ENCODE peak calls at places on chromosome 1, in seven cellular contexts. E is Caco-2, F is mesenchymal stem cell, V is cardiac muscle cell, T is mesendoderm, R is psoas muscle, K is SJSA1. O is an unnamed sample. For H3K36me3, the result is how much of the 10 kb centered on the place peaks cover.

GRCh38 chr1:104387716-104388508 is 638.2 kb downstream of the AMY1C start:
- DNase-seq in E (no peak), F (no peak), V (no peak), T (peak), R (no peak), K (no peak), O (no peak)

GRCh38 chr1:25031601-25031965 is 101.5 kb upstream of the RUNX3 start:
- DNase-seq in E (no peak), F (no peak), V (no peak), T (no peak), R (no peak), K (no peak), O (no peak)

GRCh38 chr1:7517611-7518330 is 253.3 kb upstream of the VAMP3 start:
- DNase-seq in E (no peak), F (no peak), V (peak), T (no peak), R (peak), K (no peak), O (no peak)

GRCh38 chr1:85289207-85289847 is 12.9 kb upstream of the BCL10 start:
- DNase-seq in E (no peak), F (peak), V (no peak), T (no peak), R (no peak), K (peak), O (no peak)

GRCh38 chr1:230702934-230703678 is 10.8 kb downstream of the AGT start:
- DNase-seq in E (peak), F (no peak), V (no peak), T (no peak), R (no peak), K (no peak), O (no peak)

GRCh38 chr1:62528015-62528414 is 69.3 kb upstream of the ANGPTL3 start:
- DNase-seq in E (no peak), F (no peak), V (no peak), T (peak), R (no peak), K (no peak), O (peak)

GRCh38 chr1:178644308-178645120 is 80.5 kb upstream of the RALGPS2 start:
- DNase-seq in E (no peak), F (no peak), V (peak), T (no peak), R (no peak), K (no peak), O (peak)

GRCh38 chr1:202713110-202713509 is 2.9 kb upstream of the SYT2 start:
- DNase-seq in E (no peak), F (no peak), V (no peak), T (no peak), R (no peak), K (peak), O (no peak)

GRCh38 chr1:117372863-117373412 is 5.7 kb downstream of the MAN1A2 start:
- DNase-seq in E (no peak), F (no peak), V (no peak), T (no peak), R (no peak), K (no peak), O (no peak)

GRCh38 chr1:154583691-154584212 is 16.2 kb downstream of the CHRNB2 start:
- DNase-seq in E (no peak), F (peak), V (no peak), T (no peak), R (no peak), K (no peak), O (no peak)

GRCh38 chr1:154586641-154587040 is 19.1 kb downstream of the CHRNB2 start:
- DNase-seq in E (no peak), F (no peak), V (no peak), T (no peak), R (no peak), K (no peak), O (no peak)

GRCh38 chr1:154584267-154584994 is 16.9 kb downstream of the CHRNB2 start:
- DNase-seq in E (no peak), F (no peak), V (no peak), T (no peak), R (no peak), K (no peak), O (no peak)

GRCh38 chr1:154582885-154583284 is 15.3 kb downstream of the CHRNB2 start:
- DNase-seq in E (no peak), F (no peak), V (no peak), T (no peak), R (no peak), K (no peak), O (no peak)

GRCh38 chr1:154586231-154586630 is 18.7 kb downstream of the CHRNB2 start:
- DNase-seq in E (no peak), F (no peak), V (no peak), T (no peak), R (no peak), K (no peak), O (no peak)
- H3K36me3 ChIP-seq in E (under half), F (half or more), V (half or more), T (under half), R (half or more), K (half or more), O (half or more)

GRCh38 chr1:34164510-34165381 is at the start of gene CSMD2:
- DNase-seq in E (no peak), F (peak), V (peak), T (peak), R (peak), K (peak), O (no peak)
- H3K4me3 ChIP-seq in E (no peak), F (peak), V (peak), T (peak), R (peak), K (peak), O (peak)

GRCh38 chr1:32798191-32798590 is 19.0 kb downstream of the YARS1 start:
- DNase-seq in E (no peak), F (no peak), V (no peak), T (no peak), R (no peak), K (peak), O (no peak)

GRCh38 chr1:32801096-32801713 is 16.0 kb downstream of the YARS1 start:
- DNase-seq in E (no peak), F (peak), V (no peak), T (no peak), R (no peak), K (peak), O (no peak)

GRCh38 chr1:32797456-32797855 is 19.7 kb downstream of the YARS1 start:
- DNase-seq in E (no peak), F (no peak), V (no peak), T (no peak), R (no peak), K (peak), O (no peak)

DNA sequence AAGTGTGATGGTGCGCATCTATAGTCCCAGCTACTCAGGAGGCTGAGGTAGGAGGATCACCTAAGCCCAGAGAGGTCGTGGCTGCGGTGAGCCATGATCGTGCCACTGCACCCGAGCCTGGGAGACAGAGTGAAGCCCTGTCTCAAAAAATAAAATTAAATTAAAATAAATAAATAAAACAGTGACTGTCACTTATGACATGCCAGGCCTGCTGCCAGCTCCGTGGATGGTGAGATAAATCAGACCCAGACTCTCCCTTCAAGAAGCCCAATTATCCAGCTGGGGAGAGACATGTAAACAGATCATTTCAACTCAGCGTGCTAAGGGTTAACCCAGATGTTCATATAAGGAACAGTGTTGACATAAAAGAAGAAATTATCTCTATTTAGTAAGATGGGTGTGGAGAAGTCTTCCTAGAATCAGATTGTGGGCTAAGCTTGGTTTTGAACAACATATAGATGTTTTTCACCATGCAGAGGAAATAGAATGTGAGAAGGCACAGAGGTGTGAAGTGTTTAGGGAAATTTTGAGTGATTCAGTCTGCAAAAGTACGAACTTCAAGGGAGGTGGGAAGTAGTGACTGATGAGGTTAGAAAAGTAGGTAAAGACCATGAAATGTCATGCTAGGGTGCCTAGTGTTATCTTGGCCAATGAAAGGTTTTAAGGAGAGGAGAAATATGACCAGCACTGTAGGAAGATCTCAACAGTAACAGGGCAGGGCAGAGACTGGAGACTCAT is 18.3 kb downstream of the YARS1 start:
- DNase-seq in E (no peak), F (no peak), V (no peak), T (peak), R (no peak), K (peak), O (no peak)
- H3K36me3 ChIP-seq in E (under half), F (half or more), V (under half), T (under half), R (half or more), K (half or more), O (under half)

GRCh38 chr1:28421744-28422143 is 52.2 kb downstream of the PHACTR4 start:
- DNase-seq in E (no peak), F (no peak), V (no peak), T (no peak), R (no peak), K (no peak), O (no peak)

GRCh38 chr1:28418278-28418637 is 48.7 kb downstream of the PHACTR4 start:
- DNase-seq in E (no peak), F (no peak), V (no peak), T (no peak), R (no peak), K (no peak), O (no peak)

GRCh38 chr1:28416509-28417194 is 47.1 kb downstream of the PHACTR4 start:
- DNase-seq in E (no peak), F (peak), V (no peak), T (no peak), R (no peak), K (no peak), O (no peak)

GRCh38 chr1:28415246-28415645 is 45.7 kb downstream of the PHACTR4 start:
- DNase-seq in E (no peak), F (no peak), V (no peak), T (no peak), R (no peak), K (no peak), O (no peak)

DNA sequence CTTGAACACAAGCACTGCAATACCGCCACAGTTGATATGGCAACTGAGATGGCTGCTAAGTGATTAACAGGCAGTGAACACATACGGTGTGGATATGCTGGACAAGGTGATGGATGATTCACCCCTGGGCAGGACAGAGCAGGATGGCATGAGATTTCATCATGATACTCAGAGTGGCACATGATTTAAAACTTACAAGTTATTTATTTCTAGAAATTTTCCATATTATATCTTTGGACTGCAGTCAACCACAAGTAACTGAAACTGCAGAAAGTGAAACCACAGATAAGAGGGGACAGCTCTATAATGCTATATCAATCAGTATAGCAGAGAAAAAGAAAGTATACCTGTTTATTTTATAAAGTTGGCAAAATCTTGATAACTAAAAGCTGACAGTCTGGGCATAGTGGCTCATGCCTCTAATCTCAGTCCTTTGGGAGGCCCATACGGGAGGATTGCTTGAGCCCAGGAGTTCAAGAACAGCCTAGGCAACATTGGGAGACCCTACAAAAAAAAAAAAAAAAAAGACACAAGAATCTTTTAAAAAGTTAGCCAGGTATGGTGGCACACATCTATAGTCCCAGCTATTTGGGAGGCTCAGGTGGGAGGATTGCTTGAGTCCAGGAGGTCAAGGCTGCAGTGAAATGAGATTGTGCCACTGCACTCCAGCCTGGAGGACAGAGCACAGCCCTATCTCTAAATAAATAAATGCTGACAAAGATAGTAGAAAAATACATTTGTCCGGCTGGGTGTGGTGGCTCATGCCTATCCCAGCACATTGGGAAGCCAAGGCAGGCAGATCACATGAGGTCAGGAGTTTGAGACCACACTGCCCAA is 48.1 kb downstream of the PHACTR4 start:
- DNase-seq in E (no peak), F (peak), V (no peak), T (no peak), R (no peak), K (peak), O (no peak)
- H3K4me3 ChIP-seq in E (no peak), F (no peak), V (no peak), T (no peak), R (peak), K (no peak), O (no peak)

GRCh38 chr1:169371400-169371799 is 3.4 kb downstream of the BLZF1 start:
- DNase-seq in E (no peak), F (no peak), V (no peak), T (no peak), R (no peak), K (no peak), O (no peak)
- H3K36me3 ChIP-seq in E (under half), F (half or more), V (under half), T (under half), R (under half), K (under half), O (under half)

DNA sequence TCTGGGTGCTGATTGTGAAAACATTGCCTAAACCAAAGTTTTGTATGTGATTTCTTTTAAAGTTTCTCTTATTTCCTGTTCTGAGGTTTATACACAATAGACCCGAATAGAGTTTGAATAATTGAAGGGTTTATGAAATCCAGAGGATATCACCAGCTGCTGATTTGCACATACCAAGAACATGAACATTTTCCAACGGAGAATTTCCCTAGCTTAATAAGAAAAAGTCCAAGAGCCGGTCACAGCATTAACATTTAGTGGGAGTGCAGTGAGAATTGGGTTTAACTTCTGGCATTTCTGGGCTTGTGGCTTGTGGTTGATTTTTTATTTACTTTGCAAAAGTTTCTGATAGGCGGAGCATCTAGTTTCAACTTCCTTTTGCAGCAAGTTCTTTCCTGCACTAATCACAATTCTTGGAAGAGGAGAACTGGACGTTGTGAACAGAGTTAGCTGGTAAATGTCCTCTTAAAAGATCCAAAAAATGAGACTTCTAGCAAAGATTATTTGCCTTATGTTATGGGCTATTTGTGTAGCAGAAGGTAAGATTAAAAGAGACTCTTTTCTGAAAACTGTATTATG is at the start of gene CFH:
- DNase-seq in E (no peak), F (peak), V (no peak), T (no peak), R (no peak), K (peak), O (no peak)
- H3K4me3 ChIP-seq in E (no peak), F (peak), V (no peak), T (no peak), R (peak), K (peak), O (peak)

GRCh38 chr1:26571381-26571780 is 41.8 kb downstream of the RPS6KA1 start:
- DNase-seq in E (no peak), F (no peak), V (no peak), T (no peak), R (no peak), K (no peak), O (no peak)
- H3K36me3 ChIP-seq in E (under half), F (under half), V (under half), T (under half), R (under half), K (under half), O (under half)

O was measured in right lobe of liver.